ENCODE peak calls at places on chromosomes 6 and 20, in four cellular contexts. V is PC-3, A is NCI-H524, J is heart left ventricle. K is an unnamed sample.

GRCh38 chr6:42028234-42029061 is 21.9 kb upstream of the TAF8 start:
- DNase-seq in J (no peak), A (no peak), V (no peak), K (no peak)

GRCh38 chr20:62657956-62658355 is 15.7 kb downstream of the SLCO4A1 start:
- DNase-seq in J (no peak), V (no peak), A (no peak), K (no peak)

GRCh38 chr6:36886948-36887347 is 1.2 kb downstream of the C6orf89 start:
- DNase-seq in J (no peak), V (no peak), A (no peak), K (no peak)

GRCh38 chr6:25606151-25606550 is 45.9 kb upstream of the SCGN start:
- DNase-seq in V (no peak), A (peak; percentile 13), J (no peak), K (no peak)

GRCh38 chr6:129501401-129502051 is 208.5 kb downstream of the ARHGAP18 start:
- DNase-seq in V (peak; percentile 91), J (peak; percentile 32), A (peak; percentile 62), K (peak; percentile 88)

GRCh38 chr6:135144678-135145508 is 36.2 kb upstream of the MYB start:
- DNase-seq in A (peak; percentile 24), V (peak; percentile 58), J (no peak), K (peak; percentile 9)

GRCh38 chr6:158008894-158009891 is 27.5 kb downstream of the SYNJ2 start:
- DNase-seq in A (peak; percentile 81), V (peak; percentile 32), J (peak; percentile 66), K (no peak)

GRCh38 chr6:49919261-49919660 is 44.7 kb downstream of the DEFB114 start:
- DNase-seq in V (no peak), J (no peak), A (no peak), K (no peak)

GRCh38 chr6:70852667-70853246 is 104.1 kb downstream of the B3GAT2 start:
- DNase-seq in V (no peak), A (no peak), J (no peak), K (no peak)

GRCh38 chr6:81979329-81979728 is 226.8 kb upstream of the TENT5A start:
- DNase-seq in J (no peak), A (no peak), V (no peak), K (no peak)

GRCh38 chr6:63307581-63308246 is 12.1 kb downstream of the LGSN start:
- DNase-seq in V (peak; percentile 72), J (no peak), A (peak; percentile 50), K (peak; percentile 57)

GRCh38 chr6:15628499-15629131 is 34.2 kb downstream of the DTNBP1 start:
- DNase-seq in A (no peak), J (no peak), V (peak; percentile 13), K (no peak)

K was measured in RWPE1.